ENCODE peak calls at places on chromosomes 7 and 10, in four cellular contexts. F is K562, Q is HepG2, P is GM12878. G is an unnamed sample.

GRCh38 chr10:119496282-119496681 is 46.2 kb downstream of the RGS10 start:
- DNase-seq in F (no peak), Q (peak), P (no peak), G (no peak)

GRCh38 chr7:56092789-56093531 is at the start of gene PHKG1:
- DNase-seq in F (peak), Q (peak), P (no peak), G (peak)

GRCh38 chr7:20607216-20607615 is 8.3 kb upstream of the ABCB5 start:
- DNase-seq in F (no peak), Q (no peak), P (no peak), G (no peak)

GRCh38 chr7:72267291-72267800 is 144.8 kb downstream of the CALN1 start:
- DNase-seq in F (no peak), Q (no peak), P (no peak), G (no peak)

GRCh38 chr10:26881600-26882331 is 21.0 kb upstream of the ABI1 start:
- DNase-seq in F (peak), Q (peak), P (no peak), G (peak)

GRCh38 chr7:37732880-37733279 is 49.3 kb downstream of the GPR141 start:
- DNase-seq in F (no peak), Q (no peak), P (no peak), G (no peak)

GRCh38 chr10:133235891-133236321 is 1.7 kb upstream of the VENTX start:
- DNase-seq in F (no peak), Q (no peak), P (no peak), G (no peak)

GRCh38 chr7:30273552-30273951 is 10.8 kb upstream of the ZNRF2 start:
- DNase-seq in F (peak), Q (no peak), P (no peak), G (no peak)

GRCh38 chr10:21315321-21316220 is 209.9 kb downstream of the SKIDA1 start:
- DNase-seq in F (no peak), Q (peak), P (no peak), G (no peak)

GRCh38 chr7:37660614-37661013 is 23.0 kb upstream of the GPR141 start:
- DNase-seq in F (no peak), Q (no peak), P (no peak), G (no peak)

GRCh38 chr10:60134548-60134947 is 228.2 kb upstream of the CCDC6 start:
- DNase-seq in F (no peak), Q (no peak), P (no peak), G (no peak)

GRCh38 chr10:118584181-118584954 is 11.1 kb downstream of the PRLHR start:
- DNase-seq in F (no peak), Q (no peak), P (no peak), G (no peak)

GRCh38 chr7:77254429-77254828 is 54.8 kb upstream of the FGL2 start:
- DNase-seq in F (no peak), Q (no peak), P (no peak), G (no peak)

GRCh38 chr7:20797174-20798080 is 10.7 kb upstream of the SP8 start:
- DNase-seq in F (no peak), Q (no peak), P (no peak), G (peak)

GRCh38 chr7:167087-167855 is 25.1 kb upstream of the FAM20C start:
- DNase-seq in F (no peak), Q (no peak), P (no peak), G (no peak)
- TF ChIP-seq TARDBP in F (no peak), Q (no peak), P (no peak), G (no peak)

DNA sequence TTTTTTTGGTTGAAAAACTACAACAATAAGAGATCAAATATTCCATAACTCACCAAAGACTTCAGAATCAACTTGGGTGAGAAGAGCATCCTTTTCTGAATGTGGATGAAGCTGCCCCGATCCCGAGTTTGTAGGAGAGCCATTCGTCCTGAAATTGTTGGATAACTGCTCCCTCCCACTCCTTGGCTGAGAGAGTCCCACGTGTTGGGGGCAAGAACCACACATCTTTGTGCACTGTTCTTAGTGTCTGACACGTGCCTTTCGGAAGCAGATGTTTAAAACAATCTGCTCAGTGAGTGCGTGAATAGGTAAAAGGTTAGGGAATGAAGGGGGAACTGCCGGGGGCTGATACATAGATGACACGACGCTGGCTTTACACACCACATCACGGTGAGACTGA is 575.7 kb downstream of the PTPRN2 start:
- DNase-seq in F (no peak), Q (no peak), P (no peak), G (no peak)
- TF ChIP-seq TARDBP in F (no peak), Q (no peak), P (no peak), G (no peak)

DNA sequence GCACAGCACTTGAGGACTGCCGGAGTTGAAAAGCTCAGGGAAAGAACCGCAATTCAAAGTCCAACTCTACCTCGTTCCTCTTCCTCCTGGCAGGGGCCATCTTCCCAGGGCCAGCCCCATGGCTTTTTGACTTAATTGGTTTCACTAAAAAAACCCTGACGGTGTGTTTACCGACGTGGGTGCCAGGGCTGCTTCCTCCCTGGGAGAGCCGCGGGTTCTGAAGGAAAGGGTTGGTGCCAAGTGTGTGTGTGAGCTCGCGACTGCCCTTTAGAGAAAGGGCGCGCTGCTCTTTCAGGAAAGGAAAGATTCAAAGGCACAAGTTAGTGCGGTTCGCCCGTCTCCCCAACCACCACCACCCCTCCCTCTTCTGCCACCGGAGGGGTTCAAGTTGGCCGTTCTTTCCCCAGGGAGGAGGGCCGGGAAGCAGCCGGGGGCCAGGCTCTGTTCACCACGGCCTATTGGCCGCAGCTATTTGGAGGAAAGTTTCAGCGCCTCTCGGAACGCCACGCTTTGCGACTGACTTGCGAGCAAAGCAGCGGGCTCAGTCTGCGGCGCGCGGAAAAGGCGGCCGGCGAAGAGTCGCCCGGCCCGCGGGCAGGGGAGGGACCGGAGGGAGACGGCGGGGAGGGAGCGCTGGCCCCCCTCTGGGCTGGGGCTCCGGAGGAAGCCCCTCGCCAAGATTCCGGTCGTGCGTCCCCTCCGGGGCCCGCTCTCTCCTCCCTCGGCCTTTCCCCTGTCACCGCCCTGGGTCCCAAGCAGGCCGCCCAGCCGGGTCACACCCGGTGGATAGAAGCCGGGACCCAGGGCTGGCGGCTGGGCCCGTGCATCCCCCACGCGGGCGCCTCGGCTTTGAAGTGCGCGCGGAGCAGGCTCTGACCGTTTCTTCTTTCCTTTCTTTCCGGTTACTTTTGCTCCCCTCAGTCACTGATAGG is 165.8 kb upstream of the PPP1R3A start:
- DNase-seq in F (no peak), Q (no peak), P (no peak), G (peak)
- TF ChIP-seq TARDBP in F (no peak), Q (no peak), P (no peak), G (no peak)

GRCh38 chr10:6346621-6347020 is 143.9 kb downstream of the PFKFB3 start:
- DNase-seq in F (no peak), Q (no peak), P (no peak), G (no peak)

GRCh38 chr10:6348091-6348862 is 145.5 kb downstream of the PFKFB3 start:
- DNase-seq in F (no peak), Q (no peak), P (peak), G (no peak)

GRCh38 chr10:6345404-6345803 is 142.7 kb downstream of the PFKFB3 start:
- DNase-seq in F (no peak), Q (no peak), P (no peak), G (no peak)

GRCh38 chr10:6349846-6350245 is 147.1 kb downstream of the PFKFB3 start:
- DNase-seq in F (no peak), Q (no peak), P (no peak), G (no peak)

DNA sequence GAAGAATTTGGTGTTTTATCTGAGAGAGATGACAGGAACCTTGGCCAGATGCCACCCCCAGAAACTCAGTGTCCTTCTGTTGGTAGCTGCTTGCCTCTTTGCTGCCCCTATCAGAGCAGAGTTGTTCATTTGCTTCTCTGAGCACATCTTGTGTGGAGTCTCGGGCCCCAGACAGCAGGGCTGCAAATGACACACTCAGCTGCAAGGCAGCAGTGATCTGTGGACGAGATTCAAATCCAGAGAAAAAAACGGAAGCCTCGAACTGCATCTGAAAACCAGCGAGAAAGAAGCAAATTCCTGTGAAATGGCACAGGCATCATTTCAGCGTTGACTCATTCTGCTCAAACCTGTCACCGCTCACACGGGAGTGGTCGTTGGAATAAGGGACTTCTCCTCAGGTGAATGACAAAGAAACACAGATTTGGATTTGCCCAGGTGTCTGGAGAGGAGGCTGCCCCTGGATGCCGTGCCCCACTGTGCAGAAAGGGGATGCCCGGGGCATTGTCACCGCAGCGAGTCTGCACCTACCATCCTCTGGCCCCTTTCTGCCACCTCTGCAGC is 144.7 kb downstream of the PFKFB3 start:
- DNase-seq in F (no peak), Q (no peak), P (peak), G (no peak)
- TF ChIP-seq TARDBP in F (no peak), Q (no peak), P (no peak), G (no peak)

GRCh38 chr10:84196083-84196482 is 1.7 kb downstream of the CDHR1 start:
- DNase-seq in F (no peak), Q (peak), P (no peak), G (peak)

GRCh38 chr10:84195044-84195830 is 900 bp downstream of the CDHR1 start:
- DNase-seq in F (no peak), Q (no peak), P (no peak), G (no peak)

GRCh38 chr10:84193327-84193726 is 1.0 kb upstream of the CDHR1 start:
- DNase-seq in F (no peak), Q (no peak), P (no peak), G (no peak)

GRCh38 chr10:84193846-84194423 is 402 bp upstream of the CDHR1 start:
- DNase-seq in F (no peak), Q (no peak), P (no peak), G (no peak)

GRCh38 chr10:84194424-84195043 is at the start of gene CDHR1:
- DNase-seq in F (peak), Q (no peak), P (no peak), G (peak)
- TF ChIP-seq TARDBP in F (no peak), Q (no peak), P (no peak), G (no peak)

G was measured in HEK293T.